ENCODE peak calls at places on chromosome 19, in seven cellular contexts. H, E, A, P, Q, I and D are unnamed samples. For H3K4me1, the result is how much of the 10 kb centered on the place peaks cover.

GRCh38 chr19:57888107-57888493 is 737 bp downstream of the ZNF814 start:
- DNase-seq in H (no peak), E (no peak), A (no peak), P (no peak), Q (no peak), I (no peak), D (no peak)

GRCh38 chr19:49502866-49503581 is 6.8 kb downstream of the RPS11 start:
- DNase-seq in H (no peak), E (peak), A (peak), P (no peak), Q (peak), I (peak), D (peak)

GRCh38 chr19:51784922-51785690 is 9.9 kb upstream of the FPR3 start:
- DNase-seq in H (peak), E (no peak), A (no peak), P (no peak), Q (no peak), I (no peak), D (no peak)

GRCh38 chr19:12202250-12202649 is 39.4 kb downstream of the ZNF136 start:
- DNase-seq in H (no peak), E (no peak), A (no peak), P (peak), Q (no peak), I (peak), D (peak)

GRCh38 chr19:12647047-12647446 is 19.5 kb downstream of the MAN2B1 start:
- DNase-seq in H (no peak), E (no peak), A (no peak), P (no peak), Q (peak), I (no peak), D (no peak)

GRCh38 chr19:43562698-43563241 is 12.6 kb downstream of the XRCC1 start:
- DNase-seq in H (peak), E (peak), A (no peak), P (no peak), Q (no peak), I (peak), D (peak)

GRCh38 chr19:6216996-6217751 is 62.6 kb downstream of the MLLT1 start:
- DNase-seq in H (no peak), E (no peak), A (peak), P (no peak), Q (peak), I (no peak), D (no peak)

GRCh38 chr19:54502518-54503048 is at the start of gene LAIR2:
- DNase-seq in H (no peak), E (no peak), A (no peak), P (no peak), Q (no peak), I (no peak), D (peak)

GRCh38 chr19:49718511-49718910 is 27.6 kb downstream of the CPT1C start:
- DNase-seq in H (no peak), E (no peak), A (no peak), P (no peak), Q (no peak), I (no peak), D (no peak)

GRCh38 chr19:4256563-4256962 is 9.7 kb downstream of the YJU2 start:
- DNase-seq in H (no peak), E (no peak), A (no peak), P (peak), Q (no peak), I (no peak), D (no peak)

GRCh38 chr19:43316591-43317319 is 36.7 kb upstream of the CD177 start:
- DNase-seq in H (no peak), E (no peak), A (peak), P (peak), Q (peak), I (no peak), D (no peak)

GRCh38 chr19:46373573-46374359 is 26.9 kb downstream of the PPP5C start:
- DNase-seq in H (peak), E (no peak), A (peak), P (peak), Q (peak), I (no peak), D (no peak)

GRCh38 chr19:48445606-48446481 is at the start of gene GRWD1:
- DNase-seq in H (peak), E (peak), A (peak), P (peak), Q (peak), I (peak), D (peak)

GRCh38 chr19:36528921-36529518 is 949 bp upstream of the ZNF260 start:
- DNase-seq in H (no peak), E (no peak), A (no peak), P (peak), Q (peak), I (peak), D (no peak)

GRCh38 chr19:51156710-51157109 is 14.6 kb downstream of the SIGLEC7 start:
- DNase-seq in H (no peak), E (no peak), A (no peak), P (peak), Q (no peak), I (no peak), D (no peak)

GRCh38 chr19:32104465-32105235 is 240.8 kb upstream of the ZNF507 start:
- DNase-seq in H (no peak), E (no peak), A (no peak), P (no peak), Q (no peak), I (no peak), D (no peak)

GRCh38 chr19:37932985-37933953 is 26.3 kb downstream of the SIPA1L3 start:
- DNase-seq in H (no peak), E (no peak), A (peak), P (peak), Q (peak), I (no peak), D (no peak)

GRCh38 chr19:22030680-22031079 is 19.9 kb upstream of the ZNF208 start:
- DNase-seq in H (no peak), E (no peak), A (no peak), P (no peak), Q (no peak), I (no peak), D (no peak)

GRCh38 chr19:47503130-47503822 is 11.6 kb downstream of the NAPA start:
- DNase-seq in H (no peak), E (no peak), A (no peak), P (no peak), Q (no peak), I (no peak), D (no peak)

GRCh38 chr19:21487969-21488368 is 17.4 kb upstream of the ZNF429 start:
- DNase-seq in H (no peak), E (no peak), A (no peak), P (peak), Q (no peak), I (no peak), D (no peak)

GRCh38 chr19:53771133-53771532 is 53.0 kb downstream of the NLRP12 start:
- DNase-seq in H (no peak), E (no peak), A (no peak), P (no peak), Q (no peak), I (no peak), D (no peak)

GRCh38 chr19:46714523-46715106 is 2.3 kb downstream of the PRKD2 start:
- DNase-seq in H (no peak), E (no peak), A (no peak), P (no peak), Q (no peak), I (peak), D (peak)

GRCh38 chr19:4889034-4889825 is 13.5 kb downstream of the ARRDC5 start:
- DNase-seq in H (no peak), E (no peak), A (no peak), P (no peak), Q (no peak), I (no peak), D (no peak)

GRCh38 chr19:10295305-10295846 is 5.6 kb downstream of the ICAM5 start:
- DNase-seq in H (no peak), E (no peak), A (no peak), P (peak), Q (peak), I (peak), D (peak)

GRCh38 chr19:42317535-42317934 is 4.4 kb downstream of the TMEM145 start:
- DNase-seq in H (no peak), E (no peak), A (no peak), P (no peak), Q (no peak), I (no peak), D (no peak)

GRCh38 chr19:12952488-12953455 is 4.3 kb downstream of the GADD45GIP1 start:
- DNase-seq in H (peak), E (no peak), A (peak), P (peak), Q (peak), I (no peak), D (no peak)

GRCh38 chr19:35266904-35267817 is 1.6 kb upstream of the USF2 start:
- DNase-seq in H (no peak), E (no peak), A (peak), P (peak), Q (peak), I (no peak), D (peak)
- H3K4me1 ChIP-seq in H (under half), E (under half), A (under half), P (under half), Q (under half), I (under half), D (under half)

GRCh38 chr19:20422616-20423205 is 142.9 kb downstream of the ZNF737 start:
- DNase-seq in H (no peak), E (no peak), A (no peak), P (peak), Q (no peak), I (no peak), D (no peak)

GRCh38 chr19:20423381-20424207 is 142.0 kb downstream of the ZNF737 start:
- DNase-seq in H (no peak), E (peak), A (no peak), P (peak), Q (peak), I (peak), D (peak)

DNA sequence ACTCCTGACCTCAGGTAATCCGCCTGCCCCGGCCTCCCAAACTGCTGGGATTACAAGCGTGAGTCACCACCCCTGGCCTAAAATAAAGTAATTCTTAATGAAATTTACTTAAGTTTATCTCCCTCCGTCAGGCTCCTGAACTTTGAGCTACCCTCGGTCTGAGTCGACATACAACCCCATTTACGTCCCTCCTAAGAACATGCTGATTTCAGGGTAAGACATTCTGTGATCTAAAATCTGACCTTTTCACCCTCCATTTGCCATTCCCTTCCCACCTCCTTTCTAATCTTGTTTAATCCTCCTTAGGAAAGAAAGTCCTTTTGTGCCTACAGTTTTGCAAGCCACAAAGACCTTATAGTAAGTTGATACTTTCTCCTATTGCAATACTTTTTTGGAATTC is 143.4 kb downstream of the ZNF737 start:
- DNase-seq in H (no peak), E (no peak), A (no peak), P (no peak), Q (no peak), I (no peak), D (no peak)
- H3K4me3 ChIP-seq in H (peak), E (no peak), A (no peak), P (peak), Q (no peak), I (no peak), D (no peak)

GRCh38 chr19:2326699-2327360 is 1.6 kb downstream of the LSM7 start:
- DNase-seq in H (no peak), E (no peak), A (no peak), P (no peak), Q (no peak), I (no peak), D (no peak)
- H3K4me1 ChIP-seq in H (under half), E (under half), A (under half), P (under half), Q (under half), I (under half), D (under half)

DNA sequence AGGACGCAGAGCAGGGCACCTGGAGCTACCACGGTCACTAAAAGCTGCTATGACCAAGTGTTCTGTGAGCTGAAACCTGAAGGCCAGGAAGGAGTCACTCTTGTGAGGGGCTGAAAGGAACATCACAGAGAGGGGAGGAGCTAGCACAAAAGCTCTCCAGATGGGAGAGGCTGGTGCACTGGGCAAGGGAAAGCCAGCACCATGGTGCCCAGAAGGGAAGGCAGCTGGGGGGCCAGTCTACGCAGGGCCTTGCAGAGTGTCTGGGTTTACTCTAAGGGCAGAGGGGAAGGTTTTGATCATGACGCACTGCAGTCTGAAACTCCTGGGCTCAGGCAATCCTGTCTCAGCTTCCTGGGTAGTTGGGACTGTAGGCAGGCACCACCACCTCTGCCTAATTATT is 4.1 kb upstream of the ZNF580 start:
- DNase-seq in H (no peak), E (no peak), A (no peak), P (no peak), Q (no peak), I (no peak), D (no peak)
- H3K4me3 ChIP-seq in H (peak), E (peak), A (no peak), P (peak), Q (peak), I (peak), D (peak)

GRCh38 chr19:14053032-14053431 is 8.8 kb downstream of the PALM3 start:
- DNase-seq in H (no peak), E (no peak), A (no peak), P (no peak), Q (no peak), I (no peak), D (no peak)
- H3K4me1 ChIP-seq in H (under half), E (under half), A (under half), P (under half), Q (under half), I (under half), D (under half)

GRCh38 chr19:33301900-33302174 is 497 bp downstream of the CEBPA start:
- DNase-seq in H (no peak), E (no peak), A (no peak), P (no peak), Q (no peak), I (no peak), D (no peak)

GRCh38 chr19:33302175-33302973 is at the start of gene CEBPA:
- DNase-seq in H (no peak), E (peak), A (peak), P (peak), Q (peak), I (peak), D (peak)

GRCh38 chr19:33300016-33300981 is 2.0 kb downstream of the CEBPA start:
- DNase-seq in H (no peak), E (no peak), A (no peak), P (no peak), Q (peak), I (no peak), D (no peak)

GRCh38 chr19:33302974-33303790 is 848 bp upstream of the CEBPA start:
- DNase-seq in H (no peak), E (no peak), A (peak), P (peak), Q (peak), I (no peak), D (no peak)

DNA sequence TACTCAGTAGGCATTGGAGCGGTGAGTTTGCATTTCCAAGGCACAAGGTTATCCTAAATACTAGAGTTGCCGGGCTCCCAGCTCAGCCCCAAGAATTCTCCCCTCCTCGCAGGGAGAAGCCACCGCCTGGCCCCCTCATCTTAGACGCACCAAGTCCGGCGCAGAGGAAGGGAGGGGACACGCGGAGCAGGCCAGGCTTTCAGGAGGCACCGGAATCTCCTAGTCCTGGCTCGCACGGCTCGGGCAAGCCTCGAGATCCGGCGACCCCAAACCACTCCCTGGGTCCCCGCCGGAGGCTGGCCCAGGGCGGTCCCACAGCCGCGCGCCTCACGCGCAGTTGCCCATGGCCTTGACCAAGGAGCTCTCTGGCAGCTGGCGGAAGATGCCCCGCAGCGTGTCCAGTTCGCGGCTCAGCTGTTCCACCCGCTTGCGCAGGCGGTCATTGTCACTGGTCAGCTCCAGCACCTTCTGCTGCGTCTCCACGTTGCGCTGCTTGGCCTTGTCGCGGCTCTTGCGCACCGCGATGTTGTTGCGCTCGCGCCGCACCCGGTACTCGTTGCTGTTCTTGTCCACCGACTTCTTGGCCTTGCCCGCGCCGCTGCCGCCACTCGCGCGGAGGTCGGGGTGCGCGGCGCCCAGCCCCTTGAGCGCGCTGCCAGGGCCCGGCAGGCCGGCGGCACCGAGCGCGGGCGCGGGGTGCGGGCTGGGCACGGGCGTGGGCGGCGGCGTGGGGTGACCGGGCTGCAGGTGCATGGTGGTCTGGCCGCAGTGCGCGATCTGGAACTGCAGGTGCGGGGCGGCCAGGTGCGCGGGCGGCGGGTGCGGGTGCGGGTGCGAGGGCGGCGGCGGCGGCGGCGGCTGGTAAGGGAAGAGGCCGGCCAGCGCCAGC is 1.1 kb downstream of the CEBPA start:
- DNase-seq in H (no peak), E (no peak), A (no peak), P (peak), Q (peak), I (no peak), D (no peak)
- H3K4me3 ChIP-seq in H (peak), E (peak), A (no peak), P (no peak), Q (no peak), I (no peak), D (no peak)

DNA sequence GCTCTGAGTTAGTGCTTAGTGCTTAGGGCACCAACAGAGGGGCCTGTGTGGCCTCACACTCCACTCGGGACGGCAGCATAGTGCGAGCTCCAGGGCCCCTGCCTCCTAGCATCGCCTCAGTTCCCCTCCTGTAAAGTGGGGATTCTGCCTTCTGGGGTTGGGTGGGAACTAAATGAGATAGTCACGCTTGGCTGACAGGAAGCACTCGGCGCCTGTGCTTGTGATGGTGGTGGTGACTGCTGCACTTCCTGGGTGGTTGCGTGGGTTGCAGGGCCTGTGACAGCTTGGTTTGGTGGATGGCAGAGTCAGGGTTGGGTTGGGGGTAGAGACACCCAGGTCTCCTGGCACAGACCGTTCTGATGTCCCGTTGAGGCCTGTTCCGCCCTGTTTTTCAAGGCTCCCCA is 7.7 kb downstream of the PLEKHF1 start:
- DNase-seq in H (no peak), E (no peak), A (no peak), P (no peak), Q (no peak), I (peak), D (peak)
- H3K4me1 ChIP-seq in H (half or more), E (half or more), A (under half), P (under half), Q (under half), I (half or more), D (half or more)

GRCh38 chr19:17341845-17342244 is 4.5 kb downstream of the GTPBP3 start:
- DNase-seq in H (no peak), E (no peak), A (no peak), P (no peak), Q (no peak), I (no peak), D (no peak)

GRCh38 chr19:17348700-17349099 is 11.3 kb downstream of the GTPBP3 start:
- DNase-seq in H (peak), E (no peak), A (peak), P (peak), Q (peak), I (no peak), D (no peak)

GRCh38 chr19:17347361-17347760 is 10.0 kb downstream of the GTPBP3 start:
- DNase-seq in H (no peak), E (no peak), A (no peak), P (no peak), Q (no peak), I (no peak), D (no peak)

GRCh38 chr19:17347877-17348276 is 10.5 kb downstream of the GTPBP3 start:
- DNase-seq in H (no peak), E (no peak), A (no peak), P (no peak), Q (no peak), I (no peak), D (no peak)

DNA sequence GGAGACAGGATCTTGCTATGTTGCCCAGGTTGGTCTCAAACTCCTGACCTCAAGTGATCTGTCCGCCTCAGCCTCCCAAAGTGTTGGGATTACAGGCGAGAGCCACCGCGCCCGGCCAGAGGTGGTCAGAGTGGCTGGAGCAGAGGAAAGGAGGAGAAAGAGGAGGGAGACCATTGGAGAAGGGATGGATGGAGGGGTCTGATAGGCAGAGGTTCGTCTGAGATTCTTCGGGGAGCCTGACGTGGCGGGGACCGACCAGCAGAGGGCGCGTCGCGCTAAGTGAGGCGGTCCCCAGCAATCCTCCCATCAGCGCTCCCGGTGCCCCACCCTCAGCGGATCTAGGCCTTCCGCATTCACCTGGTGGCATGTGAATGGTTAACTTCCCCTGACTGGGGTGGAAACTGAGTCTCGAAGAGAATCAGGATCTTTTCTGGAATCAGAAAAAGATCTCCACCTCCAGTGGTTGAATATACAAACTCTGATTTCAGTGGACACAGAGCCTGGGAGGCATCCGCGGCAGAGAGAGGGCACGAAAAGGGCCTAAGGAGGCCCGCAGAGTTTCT is 8.8 kb downstream of the GTPBP3 start:
- DNase-seq in H (no peak), E (peak), A (peak), P (peak), Q (peak), I (peak), D (peak)
- H3K4me3 ChIP-seq in H (no peak), E (no peak), A (no peak), P (no peak), Q (no peak), I (no peak), D (no peak)

DNA sequence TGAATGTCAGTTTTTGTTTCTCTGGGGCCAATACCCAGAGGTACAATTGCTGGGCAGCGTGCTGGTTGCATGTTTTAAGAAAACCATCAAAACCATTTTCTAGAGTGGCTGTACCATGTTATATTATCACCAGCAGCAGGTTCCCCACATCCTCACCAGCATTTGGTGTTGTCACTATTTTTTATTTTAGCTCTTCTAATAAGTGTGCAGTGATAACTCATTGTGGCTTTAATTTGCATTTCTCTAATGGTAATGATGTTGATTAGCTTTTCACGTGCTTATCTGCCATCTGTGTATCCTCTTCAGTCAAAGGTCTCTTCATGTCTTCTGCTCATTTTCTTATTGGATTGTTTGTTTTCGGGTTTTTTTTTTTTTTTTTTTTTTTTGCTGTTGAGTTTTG is 21.9 kb downstream of the PAK4 start:
- DNase-seq in H (no peak), E (no peak), A (no peak), P (no peak), Q (no peak), I (no peak), D (peak)
- H3K4me1 ChIP-seq in H (under half), E (under half), A (under half), P (under half), Q (under half), I (under half), D (under half)